ENCODE peak calls at places on chromosomes 3 and 15, in four cellular contexts. One of them, this sample, is unnamed.

GRCh38 chr3:64046527-64046926 is 23.2 kb upstream of the PSMD6 start:
- DNase-seq in T-helper 17 cell: no peak
- DNase-seq in NCI-H2107: no peak
- DNase-seq in stimulated activated CD4-positive, alpha-beta T cell treated with anti-CD3 and anti-CD28 coated beads, Interleukin-12 subunit alpha, Interleukin-12 subunit beta, amount 100 ng/mL, for 24 hours: no peak
- DNase-seq in this sample: peak

GRCh38 chr3:71702131-71703024 is 22.8 kb downstream of the EIF4E3 start:
- DNase-seq in T-helper 17 cell: no peak
- DNase-seq in NCI-H2107: no peak
- DNase-seq in stimulated activated CD4-positive, alpha-beta T cell treated with anti-CD3 and anti-CD28 coated beads, Interleukin-12 subunit alpha, Interleukin-12 subunit beta, amount 100 ng/mL, for 24 hours: no peak
- DNase-seq in this sample: no peak

GRCh38 chr3:66037986-66038369 is 740 bp downstream of the MAGI1 start:
- DNase-seq in T-helper 17 cell: no peak
- DNase-seq in NCI-H2107: no peak
- DNase-seq in stimulated activated CD4-positive, alpha-beta T cell treated with anti-CD3 and anti-CD28 coated beads, Interleukin-12 subunit alpha, Interleukin-12 subunit beta, amount 100 ng/mL, for 24 hours: no peak
- DNase-seq in this sample: no peak

GRCh38 chr3:111809196-111809595 is 49.9 kb upstream of the PHLDB2 start:
- DNase-seq in T-helper 17 cell: no peak
- DNase-seq in NCI-H2107: no peak
- DNase-seq in stimulated activated CD4-positive, alpha-beta T cell treated with anti-CD3 and anti-CD28 coated beads, Interleukin-12 subunit alpha, Interleukin-12 subunit beta, amount 100 ng/mL, for 24 hours: no peak
- DNase-seq in this sample: no peak

GRCh38 chr3:146152841-146153240 is 8.1 kb downstream of the PLOD2 start:
- DNase-seq in T-helper 17 cell: no peak
- DNase-seq in NCI-H2107: no peak
- DNase-seq in stimulated activated CD4-positive, alpha-beta T cell treated with anti-CD3 and anti-CD28 coated beads, Interleukin-12 subunit alpha, Interleukin-12 subunit beta, amount 100 ng/mL, for 24 hours: no peak
- DNase-seq in this sample: no peak

GRCh38 chr15:51600114-51600513 is 22.5 kb downstream of the DMXL2 start:
- DNase-seq in T-helper 17 cell: no peak
- DNase-seq in NCI-H2107: no peak
- DNase-seq in stimulated activated CD4-positive, alpha-beta T cell treated with anti-CD3 and anti-CD28 coated beads, Interleukin-12 subunit alpha, Interleukin-12 subunit beta, amount 100 ng/mL, for 24 hours: no peak
- DNase-seq in this sample: no peak

GRCh38 chr3:69092030-69092513 is 7.3 kb downstream of the ARL6IP5 start:
- DNase-seq in T-helper 17 cell: no peak
- DNase-seq in NCI-H2107: no peak
- DNase-seq in stimulated activated CD4-positive, alpha-beta T cell treated with anti-CD3 and anti-CD28 coated beads, Interleukin-12 subunit alpha, Interleukin-12 subunit beta, amount 100 ng/mL, for 24 hours: no peak
- DNase-seq in this sample: no peak

GRCh38 chr15:50685976-50686467 is 575 bp downstream of the TRPM7 start:
- DNase-seq in T-helper 17 cell: peak
- DNase-seq in NCI-H2107: no peak
- DNase-seq in stimulated activated CD4-positive, alpha-beta T cell treated with anti-CD3 and anti-CD28 coated beads, Interleukin-12 subunit alpha, Interleukin-12 subunit beta, amount 100 ng/mL, for 24 hours: peak
- DNase-seq in this sample: no peak

GRCh38 chr3:119589087-119589773 is 8.5 kb upstream of the PLA1A start:
- DNase-seq in T-helper 17 cell: no peak
- DNase-seq in NCI-H2107: no peak
- DNase-seq in stimulated activated CD4-positive, alpha-beta T cell treated with anti-CD3 and anti-CD28 coated beads, Interleukin-12 subunit alpha, Interleukin-12 subunit beta, amount 100 ng/mL, for 24 hours: no peak
- DNase-seq in this sample: no peak